ENCODE peak calls at places on chromosomes 4 and X, in four cellular contexts. O is skeletal muscle cell, H is DND-41, X is choroid plexus epithelial cell. B is an unnamed sample.
A peak's percentile ranks its signal among the peaks of the same experiment; 100 is the strongest.

GRCh38 chr4:113141901-113142346 is 92.5 kb downstream of the ANK2 start:
- DNase-seq in H (no peak), X (peak; percentile 73), O (peak; percentile 52), B (no peak)

GRCh38 chr4:150363721-150364688 is 217.9 kb upstream of the MAB21L2 start:
- DNase-seq in X (peak; percentile 43), O (no peak), H (no peak), B (no peak)

GRCh38 chr4:126986828-126987227 is 645.9 kb upstream of the INTU start:
- DNase-seq in H (no peak), X (peak; percentile 62), O (no peak), B (peak; percentile 65)

GRCh38 chrX:36407886-36408285 is 488.4 kb downstream of the CFAP47 start:
- DNase-seq in O (no peak), X (no peak), H (no peak), B (no peak)

GRCh38 chr4:181078236-181078635 is 1165.0 kb upstream of the TENM3 start:
- DNase-seq in X (peak; percentile 66), O (peak; percentile 2), H (no peak), B (peak; percentile 4)

GRCh38 chrX:107684956-107685385 is 56.7 kb downstream of the PRPS1 start:
- DNase-seq in O (peak; percentile 73), H (no peak), X (peak; percentile 86), B (peak; percentile 87)

GRCh38 chrX:9683350-9683749 is 82.3 kb downstream of the GPR143 start:
- DNase-seq in H (no peak), X (no peak), O (no peak), B (no peak)

GRCh38 chr4:188308142-188308541 is 168.9 kb downstream of the TRIML1 start:
- DNase-seq in H (no peak), X (no peak), O (no peak), B (no peak)

GRCh38 chrX:43745938-43746721 is 90.0 kb downstream of the MAOA start:
- DNase-seq in X (peak; percentile 14), O (no peak), H (no peak), B (no peak)

GRCh38 chr4:183499389-183499788 is 5.5 kb upstream of the ING2 start:
- DNase-seq in H (no peak), X (no peak), O (no peak), B (peak; percentile 60)

GRCh38 chr4:11783588-11783987 is 354.9 kb upstream of the HS3ST1 start:
- DNase-seq in X (no peak), O (no peak), H (no peak), B (peak; percentile 2)

GRCh38 chrX:12779534-12779933 is 11.7 kb upstream of the PRPS2 start:
- DNase-seq in O (no peak), H (no peak), X (no peak), B (no peak)

GRCh38 chr4:86108152-86108551 is 251.7 kb downstream of the MAPK10 start:
- DNase-seq in O (no peak), H (no peak), X (peak; percentile 55), B (peak; percentile 41)

GRCh38 chr4:77156912-77157858 is at the start of gene CCNG2:
- DNase-seq in H (peak; percentile 93), X (peak; percentile 96), O (peak; percentile 93), B (peak; percentile 92)

GRCh38 chrX:100410901-100411801 is 1.1 kb upstream of the PCDH19 start:
- DNase-seq in X (no peak), O (no peak), H (no peak), B (peak; percentile 4)

GRCh38 chr4:92305878-92306520 is 2.2 kb downstream of the GRID2 start:
- DNase-seq in O (no peak), X (peak; percentile 2), H (no peak), B (no peak)

GRCh38 chr4:158090323-158090722 is 82.5 kb downstream of the GASK1B start:
- DNase-seq in X (peak; percentile 50), H (no peak), O (no peak), B (no peak)

GRCh38 chr4:53622739-53623151 is 31.5 kb upstream of the LNX1 start:
- DNase-seq in H (no peak), X (peak; percentile 74), O (peak; percentile 79), B (peak; percentile 95)

GRCh38 chrX:45517090-45517973 is 316.7 kb upstream of the DIPK2B start:
- DNase-seq in X (peak; percentile 69), O (peak; percentile 35), H (no peak), B (peak; percentile 67)

GRCh38 chrX:123190096-123190495 is 6.0 kb downstream of the GRIA3 start:
- DNase-seq in O (no peak), X (no peak), H (no peak), B (no peak)

GRCh38 chrX:103805860-103806259 is 26.2 kb downstream of the RAB9B start:
- DNase-seq in O (no peak), X (no peak), H (no peak), B (no peak)

GRCh38 chrX:103718120-103718519 is 7.4 kb downstream of the TMEM31 start:
- DNase-seq in O (no peak), X (no peak), H (no peak), B (no peak)

GRCh38 chr4:150297861-150298474 is 219.7 kb downstream of the DCLK2 start:
- DNase-seq in O (peak; percentile 33), H (peak; percentile 36), X (peak; percentile 87), B (peak; percentile 69)

GRCh38 chrX:154351183-154352011 is 23.0 kb downstream of the FLNA start:
- DNase-seq in X (no peak), H (no peak), O (no peak), B (no peak)

GRCh38 chrX:2552621-2553297 is 52.0 kb upstream of the DHRSX start:
- DNase-seq in H (no peak), O (peak; percentile 1), X (peak; percentile 9), B (no peak)

GRCh38 chr4:6658635-6659075 is 18.2 kb downstream of the MRFAP1 start:
- DNase-seq in H (no peak), X (peak; percentile 54), O (no peak), B (peak; percentile 47)

GRCh38 chrX:139828037-139828436 is 104.8 kb downstream of the ATP11C start:
- DNase-seq in X (no peak), O (no peak), H (no peak), B (no peak)

GRCh38 chr4:147709999-147710398 is 21.9 kb upstream of the ARHGAP10 start:
- DNase-seq in H (no peak), O (no peak), X (peak; percentile 17), B (peak; percentile 27)

GRCh38 chr4:36823199-36823967 is 421.2 kb upstream of the NWD2 start:
- DNase-seq in X (no peak), O (peak; percentile 12), H (no peak), B (no peak)

GRCh38 chrX:67543818-67544217 is at the start of gene AR:
- DNase-seq in H (no peak), X (peak; percentile 37), O (peak; percentile 37), B (no peak)

GRCh38 chrX:87679849-87680248 is 162.2 kb downstream of the KLHL4 start:
- DNase-seq in H (no peak), X (no peak), O (no peak), B (no peak)

GRCh38 chrX:8887004-8887403 is 85.8 kb upstream of the FAM9A start:
- DNase-seq in X (no peak), O (no peak), H (no peak), B (no peak)

GRCh38 chr4:89284828-89285227 is 22.8 kb downstream of the GPRIN3 start:
- DNase-seq in H (no peak), O (no peak), X (no peak), B (no peak)

GRCh38 chr4:144582105-144582850 is 63.7 kb upstream of the HHIP start:
- DNase-seq in O (no peak), X (peak; percentile 31), H (no peak), B (peak; percentile 75)

GRCh38 chr4:59517007-59517406 is 1683.1 kb upstream of the ADGRL3 start:
- DNase-seq in H (no peak), O (no peak), X (no peak), B (no peak)

GRCh38 chrX:77442728-77443127 is 4.5 kb upstream of the FGF16 start:
- DNase-seq in X (peak; percentile 65), O (peak; percentile 50), H (no peak), B (peak; percentile 80)

GRCh38 chrX:53235566-53235965 is 10.6 kb upstream of the KDM5C start:
- DNase-seq in X (no peak), O (no peak), H (no peak), B (no peak)

GRCh38 chr4:114479595-114479994 is 119.0 kb upstream of the UGT8 start:
- DNase-seq in H (no peak), O (no peak), X (no peak), B (no peak)

DNA sequence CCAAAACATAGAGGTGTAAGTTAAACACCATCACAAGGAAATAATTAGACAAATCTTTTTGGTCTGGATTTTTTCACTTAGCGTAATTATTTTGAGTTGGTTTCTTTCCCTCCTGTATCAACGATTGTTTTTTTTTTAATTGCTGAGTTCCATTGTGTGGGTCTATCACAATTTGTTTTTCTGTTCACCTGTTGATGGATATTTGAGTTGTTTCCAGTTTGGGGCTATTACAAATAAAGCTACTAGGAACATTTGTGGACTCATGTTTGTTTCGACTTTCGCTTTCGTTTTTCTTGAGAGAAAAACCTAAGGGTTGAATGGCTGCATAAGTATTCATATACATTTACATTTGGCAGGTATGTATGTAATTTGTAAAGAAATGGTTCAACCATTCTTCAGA is 20.4 kb upstream of the FBXW7 start:
- DNase-seq in O (no peak), H (no peak), X (no peak), B (no peak)
- H3K4me3 ChIP-seq in O (no peak overlapping the region), H (no peak overlapping the region), X (no peak overlapping the region), B (no peak overlapping the region)

DNA sequence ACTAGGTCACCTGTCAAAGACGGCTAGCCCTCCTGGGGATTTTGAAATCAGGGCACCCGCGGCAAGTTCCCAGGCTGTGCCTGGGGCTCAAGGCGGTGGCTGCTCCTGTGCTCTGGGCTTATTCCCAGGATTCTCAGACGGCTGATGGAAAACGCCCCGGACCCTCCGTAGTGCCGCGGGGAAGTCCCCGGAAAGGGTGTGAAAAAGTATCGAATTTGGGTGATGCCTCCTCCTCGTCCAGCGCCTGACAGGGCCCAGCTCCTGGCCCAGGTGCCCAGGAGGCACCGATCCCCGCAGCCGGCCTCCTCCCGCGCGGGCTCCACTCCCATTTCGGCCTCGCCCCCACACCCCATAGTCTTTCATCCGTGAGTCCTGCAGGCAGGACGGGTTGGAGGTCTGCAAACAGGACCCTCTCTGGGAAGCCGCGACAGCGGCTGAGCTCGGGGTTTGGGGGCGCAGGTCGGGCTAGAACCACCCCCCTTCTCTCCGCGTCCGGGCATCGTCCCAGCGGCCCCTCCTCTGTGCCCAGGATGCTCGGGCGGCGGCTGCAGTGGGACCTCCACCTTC is 1.1 kb upstream of the NSG1 start:
- DNase-seq in O (no peak), X (no peak), H (no peak), B (no peak)
- H3K4me3 ChIP-seq in O (peak overlapping the region; percentile 43), X (no peak overlapping the region), H (peak overlapping the region; percentile 71), B (peak overlapping the region; percentile 45)

GRCh38 chr4:140653718-140654515 is 85.2 kb upstream of the UCP1 start:
- DNase-seq in X (peak; percentile 86), O (peak; percentile 15), H (no peak), B (no peak)
- H3K4me3 ChIP-seq in X (peak overlapping the region; percentile 33), O (no peak overlapping the region), H (no peak overlapping the region), B (no peak overlapping the region)

GRCh38 chrX:149540133-149540620 is 635 bp upstream of the EOLA1 start:
- DNase-seq in H (peak; percentile 91), O (peak; percentile 65), X (peak; percentile 92), B (peak; percentile 90)
- H3K4me3 ChIP-seq in H (peak overlapping the region; percentile 94), O (peak overlapping the region; percentile 75), X (peak overlapping the region; percentile 81), B (peak overlapping the region; percentile 61)